ENCODE peak calls at places on chromosomes 16 and 17, in four cellular contexts. L is GM12878, W is K562, X is HepG2. C is an unnamed sample.

GRCh38 chr17:4180791-4181190 is 37.8 kb downstream of the CYB5D2 start:
- DNase-seq in X (no peak), W (no peak), L (no peak), C (no peak)

GRCh38 chr17:66673668-66674276 is 161.1 kb upstream of the CACNG5 start:
- DNase-seq in X (peak), W (peak), L (no peak), C (peak)

GRCh38 chr17:36850794-36851193 is 86.5 kb upstream of the LHX1 start:
- DNase-seq in X (no peak), W (peak), L (no peak), C (no peak)

GRCh38 chr17:42518046-42518754 is 17.8 kb upstream of the NAGLU start:
- DNase-seq in L (no peak), X (no peak), W (peak), C (no peak)

GRCh38 chr16:54651851-54652770 is 278.6 kb upstream of the IRX5 start:
- DNase-seq in X (no peak), L (no peak), W (no peak), C (no peak)

GRCh38 chr17:50311483-50311882 is 34.4 kb upstream of the XYLT2 start:
- DNase-seq in W (no peak), X (no peak), L (no peak), C (no peak)

GRCh38 chr17:45123930-45124796 is 8.2 kb downstream of the PLCD3 start:
- DNase-seq in L (no peak), W (peak), X (peak), C (no peak)

GRCh38 chr17:44919885-44920564 is 4.7 kb upstream of the GFAP start:
- DNase-seq in L (peak), X (peak), W (peak), C (peak)

GRCh38 chr16:88084881-88085280 is 133.6 kb downstream of the BANP start:
- DNase-seq in L (no peak), W (no peak), X (no peak), C (no peak)

GRCh38 chr17:21330436-21331160 is 45.6 kb upstream of the KCNJ12 start:
- DNase-seq in L (no peak), X (no peak), W (no peak), C (no peak)

GRCh38 chr16:67036323-67036741 is 7.4 kb downstream of the CBFB start:
- DNase-seq in W (no peak), L (no peak), X (no peak), C (no peak)

GRCh38 chr17:2218426-2218825 is 85.2 kb downstream of the SMG6 start:
- DNase-seq in X (no peak), W (no peak), L (no peak), C (no peak)

GRCh38 chr16:81636298-81636960 is 142.7 kb upstream of the PLCG2 start:
- DNase-seq in X (no peak), W (peak), L (no peak), C (no peak)

GRCh38 chr16:12600116-12600515 is 203.6 kb downstream of the CPPED1 start:
- DNase-seq in W (no peak), L (no peak), X (no peak), C (no peak)

GRCh38 chr17:53950207-53950857 is 127.6 kb downstream of the KIF2B start:
- DNase-seq in L (no peak), X (peak), W (peak), C (no peak)

GRCh38 chr16:82832861-82833260 is 206.1 kb downstream of the CDH13 start:
- DNase-seq in W (no peak), X (no peak), L (no peak), C (no peak)

GRCh38 chr17:68353121-68353521 is 61.8 kb downstream of the ARSG start:
- DNase-seq in L (no peak), W (no peak), X (no peak), C (no peak)

GRCh38 chr16:685967-686366 is 1.8 kb upstream of the JMJD8 start:
- DNase-seq in W (no peak), L (no peak), X (peak), C (no peak)

GRCh38 chr16:88778541-88779065 is 6.4 kb downstream of the PIEZO1 start:
- DNase-seq in X (no peak), L (no peak), W (no peak), C (no peak)

GRCh38 chr17:7523033-7523432 is 25.8 kb upstream of the TNFSF12 start:
- DNase-seq in W (peak), L (no peak), X (peak), C (peak)

GRCh38 chr17:41917957-41918391 is 777 bp downstream of the ACLY start:
- DNase-seq in L (no peak), W (peak), X (no peak), C (peak)

GRCh38 chr17:3879181-3879580 is 13.7 kb downstream of the CAMKK1 start:
- DNase-seq in L (no peak), X (no peak), W (no peak), C (no peak)

GRCh38 chr17:9055281-9055680 is 34.0 kb downstream of the NTN1 start:
- DNase-seq in W (no peak), L (no peak), X (no peak), C (no peak)

GRCh38 chr16:27762441-27762840 is 212.5 kb downstream of the KATNIP start:
- DNase-seq in W (no peak), X (no peak), L (no peak), C (no peak)

GRCh38 chr16:9082422-9082821 is 9.0 kb upstream of the HAPSTR1 start:
- DNase-seq in L (no peak), X (no peak), W (no peak), C (no peak)

GRCh38 chr16:89174877-89175276 is 3.3 kb downstream of the CDH15 start:
- DNase-seq in X (no peak), W (no peak), L (no peak), C (no peak)

GRCh38 chr17:39612291-39612894 is 4.7 kb upstream of the NEUROD2 start:
- DNase-seq in X (no peak), L (no peak), W (no peak), C (no peak)

GRCh38 chr17:65755799-65756198 is 194.4 kb upstream of the AXIN2 start:
- DNase-seq in L (no peak), W (no peak), X (no peak), C (no peak)

GRCh38 chr17:79974786-79975497 is 60.7 kb downstream of the TBC1D16 start:
- DNase-seq in W (peak), L (no peak), X (no peak), C (no peak)

GRCh38 chr17:42294469-42295398 is 6.4 kb downstream of the STAT5A start:
- DNase-seq in L (no peak), X (no peak), W (no peak), C (no peak)

GRCh38 chr17:35245196-35245486 is 2.3 kb downstream of the SLFN5 start:
- DNase-seq in W (no peak), L (no peak), X (no peak), C (no peak)

GRCh38 chr16:89954462-89954861 is 5.9 kb downstream of the DEF8 start:
- DNase-seq in X (no peak), L (no peak), W (no peak), C (no peak)

GRCh38 chr17:58402047-58402446 is 15.3 kb downstream of the RNF43 start:
- DNase-seq in W (no peak), L (no peak), X (no peak), C (no peak)

GRCh38 chr17:32383926-32384434 is 34.0 kb downstream of the ZNF207 start:
- DNase-seq in X (no peak), L (no peak), W (no peak), C (no peak)

GRCh38 chr16:2486645-2487516 is 12.0 kb downstream of the TBC1D24 start:
- DNase-seq in L (peak), W (no peak), X (no peak), C (no peak)

GRCh38 chr16:81313731-81314602 is 795 bp upstream of the GAN start:
- DNase-seq in W (peak), L (no peak), X (peak), C (no peak)

GRCh38 chr17:74274703-74275340 is 788 bp downstream of the DNAI2 start:
- DNase-seq in W (no peak), X (no peak), L (no peak), C (no peak)

GRCh38 chr17:7280519-7281073 is 922 bp upstream of the SLC2A4 start:
- DNase-seq in W (peak), L (peak), X (peak), C (peak)

GRCh38 chr16:69064164-69064563 is 41.3 kb upstream of the HAS3 start:
- DNase-seq in L (no peak), W (no peak), X (no peak), C (no peak)

DNA sequence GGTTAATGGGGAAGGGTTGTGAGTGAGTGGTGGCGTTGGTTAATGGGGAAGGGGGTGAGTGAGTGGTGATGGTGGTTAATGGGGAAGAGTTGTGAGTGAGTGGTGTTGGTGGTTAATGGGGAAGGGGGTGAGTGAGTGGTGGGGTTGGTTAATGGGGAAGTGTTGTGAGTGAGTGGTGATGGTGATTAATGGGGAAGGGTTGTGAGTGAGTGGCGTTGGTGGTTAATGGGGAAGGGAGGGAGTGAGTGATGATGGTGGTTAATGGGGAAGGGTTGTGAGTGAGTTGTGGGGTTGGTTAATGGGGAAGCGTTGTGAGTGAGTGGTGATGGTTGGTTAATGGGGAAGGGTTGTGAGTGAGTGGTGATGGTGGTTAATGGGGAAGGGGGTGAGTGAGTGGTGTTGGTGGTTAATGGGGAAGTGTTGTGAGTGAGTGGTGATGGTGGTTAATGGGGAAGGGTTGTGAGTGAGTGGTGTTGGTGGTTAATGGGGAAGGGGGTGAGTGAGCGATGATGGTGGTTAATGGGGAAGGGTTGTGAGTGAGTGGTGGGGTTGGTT is 21.3 kb upstream of the CPNE2 start:
- DNase-seq in L (no peak), W (no peak), X (no peak), C (no peak)
- TF ChIP-seq FOXK2 in L (no peak), W (no peak), X (no peak), C (no peak)

GRCh38 chr16:14240216-14240843 is 169.2 kb downstream of the MRTFB start:
- DNase-seq in X (peak), W (no peak), L (no peak), C (no peak)
- TF ChIP-seq SP1 in X (no peak), W (no peak), L (no peak), C (no peak)

GRCh38 chr16:23491490-23492391 is 18.6 kb downstream of the GGA2 start:
- DNase-seq in X (no peak), W (no peak), L (no peak), C (no peak)

GRCh38 chr16:23496826-23497542 is 13.3 kb downstream of the GGA2 start:
- DNase-seq in W (no peak), L (no peak), X (no peak), C (no peak)

GRCh38 chr16:23497543-23497868 is 12.8 kb downstream of the GGA2 start:
- DNase-seq in L (no peak), W (no peak), X (no peak), C (no peak)

GRCh38 chr16:23498863-23499262 is 11.4 kb downstream of the GGA2 start:
- DNase-seq in W (no peak), L (no peak), X (peak), C (no peak)

GRCh38 chr16:23494188-23494587 is 16.1 kb downstream of the GGA2 start:
- DNase-seq in W (no peak), L (no peak), X (no peak), C (no peak)
- TF ChIP-seq FOXK2 in W (no peak), L (no peak), X (no peak), C (no peak)

GRCh38 chr17:48351916-48352332 is 78.1 kb downstream of the SKAP1 start:
- DNase-seq in X (peak), L (no peak), W (peak), C (peak)
- TF ChIP-seq SP1 in X (no peak), L (no peak), W (no peak), C (no peak)

C was measured in HEK293T.